ENCODE peak calls at places on chromosomes 12 and 14, in eight cellular contexts. S is neural progenitor cell, I is endothelial cell of umbilical vein, Z is HCT116, U is fibroblast of lung, P is PC-9, R is GM23338, W is GM23248. V is an unnamed sample. For H3K79me2 and H3K36me3, the result is how much of the 10 kb centered on the place peaks cover.

GRCh38 chr14:89427426-89428162 is 10.6 kb upstream of the FOXN3 start:
- DNase-seq in I (no peak), Z (no peak), U (peak), P (no peak), R (no peak), S (no peak), W (no peak), V (no peak)

GRCh38 chr12:116474331-116474730 is 84.8 kb upstream of the MAP1LC3B2 start:
- DNase-seq in I (no peak), S (no peak), P (no peak), Z (no peak), U (no peak), W (peak), R (no peak), V (no peak)

GRCh38 chr14:99731536-99732435 is 47.7 kb downstream of the CYP46A1 start:
- DNase-seq in R (no peak), Z (no peak), S (no peak), P (no peak), U (no peak), W (no peak), I (no peak), V (peak)

GRCh38 chr12:123571343-123571813 is 13.0 kb upstream of the TMED2 start:
- DNase-seq in R (peak), W (peak), P (no peak), S (peak), I (no peak), Z (peak), U (peak), V (peak)

GRCh38 chr12:47039756-47040155 is 39.7 kb upstream of the PCED1B start:
- DNase-seq in R (no peak), P (no peak), I (no peak), Z (no peak), U (no peak), W (no peak), S (no peak), V (no peak)

GRCh38 chr12:29073631-29074239 is 75.3 kb upstream of the FAR2 start:
- DNase-seq in U (peak), I (peak), S (peak), W (peak), P (peak), Z (peak), R (peak), V (no peak)

GRCh38 chr14:78010688-78011087 is 159.5 kb upstream of the NRXN3 start:
- DNase-seq in W (peak), R (no peak), U (no peak), Z (no peak), I (no peak), P (no peak), S (no peak), V (peak)

GRCh38 chr14:77620222-77620865 is 3.9 kb upstream of the SPTLC2 start:
- DNase-seq in P (no peak), U (no peak), I (no peak), R (no peak), S (no peak), Z (no peak), W (no peak), V (no peak)

GRCh38 chr14:87934185-87934584 is 58.8 kb downstream of the GALC start:
- DNase-seq in Z (no peak), P (no peak), R (no peak), S (peak), U (no peak), W (no peak), I (no peak), V (no peak)

GRCh38 chr12:45379261-45379660 is 163.4 kb downstream of the ANO6 start:
- DNase-seq in S (no peak), U (peak), W (peak), I (peak), Z (peak), R (no peak), P (peak), V (peak)

GRCh38 chr12:99960312-99960711 is 24.4 kb downstream of the ANKS1B start:
- DNase-seq in P (no peak), U (no peak), S (no peak), I (peak), R (no peak), Z (no peak), W (no peak), V (peak)

GRCh38 chr14:69259531-69260245 is at the start of gene GALNT16:
- DNase-seq in S (peak), P (peak), W (peak), R (peak), I (peak), Z (no peak), U (no peak), V (peak)

GRCh38 chr14:101028971-101029667 is 125.6 kb upstream of the RTL1 start:
- DNase-seq in U (no peak), S (no peak), I (no peak), R (no peak), W (no peak), Z (no peak), P (no peak), V (no peak)

GRCh38 chr12:48160807-48161206 is 3.5 kb upstream of the ASB8 start:
- DNase-seq in I (peak), S (no peak), U (no peak), Z (no peak), W (peak), R (no peak), P (no peak), V (no peak)

GRCh38 chr12:116288735-116289134 is 11.2 kb upstream of the MED13L start:
- DNase-seq in U (no peak), P (no peak), R (no peak), Z (no peak), I (no peak), S (no peak), W (no peak), V (no peak)

GRCh38 chr12:104310751-104311297 is 7.3 kb downstream of the EID3 start:
- DNase-seq in W (no peak), U (no peak), Z (no peak), R (no peak), S (no peak), P (no peak), I (no peak), V (no peak)

GRCh38 chr12:104313568-104314241 is 10.2 kb downstream of the EID3 start:
- DNase-seq in S (no peak), R (no peak), U (no peak), Z (no peak), W (no peak), P (no peak), I (no peak), V (no peak)

GRCh38 chr12:104312202-104312601 is 8.7 kb downstream of the EID3 start:
- DNase-seq in I (no peak), S (no peak), P (no peak), R (no peak), U (no peak), Z (no peak), W (no peak), V (no peak)

GRCh38 chr12:104314242-104314614 is 10.7 kb downstream of the EID3 start:
- DNase-seq in Z (no peak), W (peak), S (no peak), U (no peak), R (no peak), I (no peak), P (no peak), V (no peak)

GRCh38 chr12:104312654-104313053 is 9.1 kb downstream of the EID3 start:
- DNase-seq in W (no peak), I (no peak), Z (no peak), P (no peak), S (no peak), U (no peak), R (no peak), V (no peak)
- H3K79me2 ChIP-seq in W (half or more), I (half or more), Z (half or more), P (half or more), S (under half), U (half or more), R (under half), V (half or more)

DNA sequence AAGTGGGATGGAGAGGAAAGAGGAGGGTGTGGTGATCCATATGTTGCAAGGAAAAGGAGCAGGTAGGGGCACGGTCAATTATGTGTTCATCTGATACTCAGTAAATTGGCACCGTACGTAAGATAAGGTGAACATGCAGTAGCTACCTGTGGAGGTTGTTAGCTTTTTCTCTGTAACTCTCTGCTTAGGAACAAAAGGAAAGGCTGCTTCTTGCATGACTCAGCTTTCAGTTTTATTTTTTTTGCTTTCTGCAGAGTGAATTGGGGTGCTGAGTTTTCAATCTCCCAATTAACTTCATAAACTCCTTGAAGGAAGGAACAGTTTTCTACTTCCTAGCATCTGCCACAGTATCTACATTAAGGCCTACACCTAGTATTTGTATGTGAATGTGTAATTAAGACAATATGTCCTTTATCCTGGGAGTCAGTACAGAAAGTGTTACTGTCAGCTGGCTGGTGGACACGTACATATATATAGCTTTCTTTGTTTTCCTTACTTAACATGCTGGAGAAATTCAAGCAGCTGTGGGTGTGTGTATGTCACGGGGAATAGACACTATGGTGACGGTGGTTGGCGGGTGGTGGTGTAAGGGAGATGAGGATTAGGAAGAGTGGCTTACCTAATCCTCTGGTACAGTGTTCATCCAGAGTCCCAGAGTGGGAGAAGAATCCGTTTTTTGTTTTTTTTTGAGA is 40.1 kb upstream of the WNK1 start:
- DNase-seq in I (no peak), U (peak), Z (no peak), S (no peak), W (peak), P (peak), R (no peak), V (peak)
- H3K4me3 ChIP-seq in I (no peak), U (no peak), Z (no peak), S (no peak), W (no peak), P (no peak), R (no peak), V (peak)

DNA sequence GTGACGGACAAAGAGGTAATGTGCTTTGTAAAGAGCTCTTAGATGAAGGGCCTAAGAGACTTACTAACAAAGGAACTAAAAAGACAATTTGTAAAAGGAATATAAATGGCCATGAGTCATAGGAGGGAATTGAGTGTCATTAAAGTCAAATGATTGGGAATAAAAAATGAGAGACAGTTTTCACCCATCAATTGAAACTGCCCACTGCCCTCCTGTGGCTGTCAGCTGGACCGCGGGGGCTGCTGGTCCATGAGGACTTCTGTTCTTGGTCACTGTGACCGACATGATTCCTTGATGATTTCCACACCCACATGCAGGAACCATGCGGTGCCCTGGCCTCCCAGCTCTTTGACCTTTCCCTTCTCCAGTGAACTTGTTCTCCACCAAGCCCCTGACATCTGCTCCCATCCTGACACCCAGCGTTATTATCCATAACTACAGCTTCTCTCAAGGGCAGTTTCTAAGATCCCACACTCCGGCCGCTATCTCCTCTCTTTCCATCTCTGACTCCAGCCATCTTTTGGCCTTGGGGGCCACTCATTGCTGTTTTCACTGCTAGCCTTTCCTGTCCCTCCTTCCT is 48.4 kb downstream of the C12orf75 start:
- DNase-seq in U (peak), S (no peak), W (peak), R (no peak), I (peak), P (no peak), Z (no peak), V (no peak)
- H3K36me3 ChIP-seq in U (under half), S (under half), W (under half), R (under half), I (under half), P (under half), Z (under half), V (under half)

GRCh38 chr14:51401756-51402155 is 161.7 kb downstream of the TMX1 start:
- DNase-seq in S (no peak), P (no peak), I (no peak), W (no peak), R (no peak), U (no peak), Z (no peak), V (no peak)
- H3K79me2 ChIP-seq in S (under half), P (under half), I (under half), W (under half), R (under half), U (under half), Z (under half), V (under half)

GRCh38 chr14:50941151-50941550 is 3.1 kb downstream of the PYGL start:
- DNase-seq in S (no peak), U (no peak), Z (no peak), P (no peak), I (no peak), R (no peak), W (peak), V (peak)
- H3K4me3 ChIP-seq in S (no peak), U (no peak), Z (no peak), P (no peak), I (no peak), R (no peak), W (no peak), V (no peak)

V was measured in osteoblast.